ENCODE peak calls at places on chromosomes 4 and X, in ten cellular contexts. R is stimulated activated CD4-positive, alpha-beta T cell treated with anti-CD3 and anti-CD28 coated beads, Interleukin-15, amount 100 ng/mL, for 1 hour; D is GM10248; K is mammary epithelial cell; B is AG20443; Q is iPS-NIHi11; E is T-helper 2 cell; X is sciatic nerve; M is NCI-H2171 treated with DMSO at 0.1 percent for 48 hours; G is activated CD4-positive, alpha-beta memory T cell treated with anti-CD3 and anti-CD28 coated beads, Interleukin-2, amount 10 ng/mL, durations not matched to agents 7 days and 5 days. W is an unnamed sample.

GRCh38 chr4:18608910-18609525 is 587.5 kb upstream of the LCORL start:
- DNase-seq in R (no peak), D (no peak), K (no peak), B (no peak), Q (no peak), E (no peak), X (no peak), M (no peak), G (no peak), W (no peak)

GRCh38 chr4:61440306-61440705 is 240.2 kb downstream of the ADGRL3 start:
- DNase-seq in R (no peak), D (no peak), K (no peak), B (no peak), Q (no peak), E (no peak), X (no peak), M (peak; percentile 51), G (no peak), W (no peak)

GRCh38 chr4:188534917-188535316 is 395.7 kb downstream of the TRIML1 start:
- DNase-seq in R (no peak), D (no peak), K (no peak), B (no peak), Q (no peak), E (no peak), X (no peak), M (no peak), G (no peak), W (no peak)

GRCh38 chrX:69109706-69110635 is 55.3 kb downstream of the PJA1 start:
- DNase-seq in R (no peak), D (no peak), K (peak; percentile 84), B (peak; percentile 48), Q (no peak), E (no peak), X (no peak), M (no peak), G (no peak), W (no peak)

GRCh38 chr4:162011039-162011438 is 152.8 kb downstream of the FSTL5 start:
- DNase-seq in R (no peak), D (no peak), K (no peak), B (no peak), Q (no peak), E (no peak), X (no peak), M (peak; percentile 80), G (no peak), W (no peak)

GRCh38 chrX:149518236-149518635 is 13.1 kb upstream of the IDS start:
- DNase-seq in R (no peak), D (no peak), K (no peak), B (no peak), Q (no peak), E (no peak), X (no peak), M (no peak), G (no peak), W (no peak)

GRCh38 chr4:48660347-48660746 is 119.7 kb downstream of the FRYL start:
- DNase-seq in R (no peak), D (no peak), K (no peak), B (no peak), Q (no peak), E (no peak), X (no peak), M (no peak), G (no peak), W (no peak)

GRCh38 chr4:52199574-52200338 is 148.7 kb downstream of the SPATA18 start:
- DNase-seq in R (no peak), D (no peak), K (peak; percentile 20), B (peak; percentile 66), Q (no peak), E (no peak), X (no peak), M (no peak), G (no peak), W (no peak)

GRCh38 chrX:116272328-116272727 is 101.8 kb downstream of the AGTR2 start:
- DNase-seq in R (no peak), D (no peak), K (peak; percentile 98), B (peak; percentile 59), Q (no peak), E (no peak), X (no peak), M (no peak), G (no peak), W (no peak)

GRCh38 chr4:56186808-56187523 is 200.3 kb downstream of the AASDH start:
- DNase-seq in R (no peak), D (no peak), K (no peak), B (no peak), Q (peak; percentile 28), E (no peak), X (no peak), M (peak; percentile 89), G (no peak), W (no peak)

GRCh38 chr4:127781303-127782024 is 658 bp upstream of the HSPA4L start:
- DNase-seq in R (no peak), D (no peak), K (no peak), B (peak; percentile 79), Q (peak; percentile 68), E (peak; percentile 40), X (peak; percentile 56), M (no peak), G (no peak), W (no peak)

GRCh38 chr4:128812360-128812958 is 3.0 kb downstream of the JADE1 start:
- DNase-seq in R (no peak), D (peak; percentile 40), K (peak; percentile 63), B (peak; percentile 73), Q (peak; percentile 39), E (peak; percentile 80), X (peak; percentile 72), M (peak; percentile 59), G (peak; percentile 56), W (peak; percentile 46)

GRCh38 chrX:63012574-63012973 is 338.6 kb downstream of the SPIN4 start:
- DNase-seq in R (no peak), D (no peak), K (no peak), B (no peak), Q (no peak), E (no peak), X (no peak), M (no peak), G (no peak), W (no peak)

GRCh38 chr4:165369522-165369921 is 9.3 kb upstream of the CPE start:
- DNase-seq in R (no peak), D (no peak), K (peak; percentile 81), B (no peak), Q (no peak), E (no peak), X (no peak), M (no peak), G (no peak), W (no peak)

GRCh38 chrX:53263597-53264094 is 17.7 kb downstream of the IQSEC2 start:
- DNase-seq in R (no peak), D (no peak), K (peak; percentile 73), B (peak; percentile 53), Q (no peak), E (no peak), X (no peak), M (no peak), G (peak; percentile 54), W (no peak)

GRCh38 chr4:181078236-181078635 is 1165.0 kb upstream of the TENM3 start:
- DNase-seq in R (no peak), D (no peak), K (peak; percentile 1), B (peak; percentile 40), Q (no peak), E (no peak), X (no peak), M (no peak), G (no peak), W (no peak)

GRCh38 chr4:5887361-5888221 is 5.3 kb downstream of the CRMP1 start:
- DNase-seq in R (no peak), D (no peak), K (no peak), B (no peak), Q (peak; percentile 44), E (no peak), X (no peak), M (peak; percentile 18), G (no peak), W (no peak)